ENCODE peak calls at places on chromosomes 6 and 20, in eight cellular contexts. K, B, R, J, U, W, V and A are unnamed samples.

GRCh38 chr6:161169690-161170089 is 104.2 kb downstream of the AGPAT4 start:
- DNase-seq in B (no peak), R (no peak), W (no peak), J (peak; percentile 47), V (no peak), K (peak; percentile 40), U (no peak), A (no peak)

GRCh38 chr6:1624848-1625341 is 15.2 kb downstream of the FOXC1 start:
- DNase-seq in W (no peak), V (no peak), B (no peak), J (no peak), R (no peak), U (no peak), K (no peak), A (no peak)

GRCh38 chr6:152571089-152571488 is 66.1 kb downstream of the SYNE1 start:
- DNase-seq in U (no peak), R (no peak), W (no peak), K (no peak), B (no peak), V (no peak), J (no peak), A (no peak)

GRCh38 chr6:7820288-7820835 is 90.2 kb downstream of the TXNDC5 start:
- DNase-seq in W (no peak), B (no peak), U (no peak), J (no peak), K (no peak), R (no peak), V (no peak), A (no peak)

GRCh38 chr6:152185158-152185574 is 377.7 kb downstream of the ESR1 start:
- DNase-seq in R (peak; percentile 22), B (no peak), W (no peak), V (no peak), K (no peak), U (no peak), J (no peak), A (no peak)

GRCh38 chr20:57409316-57409671 is 18.1 kb downstream of the RBM38 start:
- DNase-seq in R (peak; percentile 46), B (no peak), J (no peak), V (no peak), U (no peak), K (no peak), W (no peak), A (no peak)

GRCh38 chr20:33490023-33490933 is at the start of gene CBFA2T2:
- DNase-seq in R (no peak), J (peak; percentile 16), V (peak; percentile 76), B (peak; percentile 57), K (no peak), U (peak; percentile 38), W (no peak), A (no peak)

GRCh38 chr6:75693534-75693933 is 55.5 kb upstream of the MYO6 start:
- DNase-seq in B (no peak), K (no peak), R (no peak), J (peak; percentile 4), U (no peak), W (no peak), V (no peak), A (no peak)

GRCh38 chr6:106369739-106370138 is 9.2 kb downstream of the CRYBG1 start:
- DNase-seq in J (no peak), B (no peak), K (no peak), W (no peak), R (no peak), U (no peak), V (no peak), A (no peak)

GRCh38 chr6:134079406-134079921 is 27.0 kb upstream of the SLC2A12 start:
- DNase-seq in R (no peak), U (no peak), W (no peak), B (peak; percentile 27), V (no peak), J (no peak), K (peak; percentile 33), A (no peak)

GRCh38 chr6:15526129-15526764 is 136.6 kb downstream of the DTNBP1 start:
- DNase-seq in W (no peak), V (peak; percentile 44), K (no peak), R (no peak), U (no peak), J (no peak), B (no peak), A (no peak)

GRCh38 chr20:46093531-46093930 is 3.8 kb upstream of the NCOA5 start:
- DNase-seq in U (no peak), K (no peak), R (no peak), J (no peak), V (no peak), B (no peak), W (no peak), A (no peak)

GRCh38 chr6:148780918-148781436 is 34.1 kb downstream of the UST start:
- DNase-seq in W (no peak), J (no peak), U (no peak), V (no peak), B (no peak), R (no peak), K (no peak), A (no peak)

GRCh38 chr20:56949318-56949717 is 317.1 kb downstream of the BMP7 start:
- DNase-seq in J (no peak), K (no peak), V (no peak), B (no peak), W (no peak), U (no peak), R (no peak), A (no peak)

GRCh38 chr20:31674895-31675827 is 37.4 kb downstream of the COX4I2 start:
- DNase-seq in U (peak; percentile 97), B (peak; percentile 74), J (peak; percentile 40), V (no peak), R (peak; percentile 65), W (no peak), K (peak; percentile 71), A (peak; percentile 72)

GRCh38 chr6:30882764-30883475 is 1.4 kb upstream of the DDR1 start:
- DNase-seq in K (peak; percentile 88), V (peak; percentile 86), R (peak; percentile 38), U (no peak), J (no peak), B (peak; percentile 88), W (no peak), A (no peak)

GRCh38 chr20:59412896-59413295 is 112.5 kb downstream of the EDN3 start:
- DNase-seq in B (no peak), J (no peak), W (no peak), R (no peak), K (no peak), V (peak; percentile 50), U (no peak), A (no peak)

GRCh38 chr6:166419268-166419667 is 36.5 kb upstream of the MPC1 start:
- DNase-seq in W (no peak), R (peak; percentile 75), V (no peak), U (peak; percentile 16), J (no peak), K (no peak), B (peak; percentile 41), A (peak; percentile 36)
- H3K4me3 ChIP-seq in W (no peak overlapping the region), R (no peak overlapping the region), V (no peak overlapping the region), U (no peak overlapping the region), J (no peak overlapping the region), K (no peak overlapping the region), B (no peak overlapping the region), A (no peak overlapping the region)

GRCh38 chr20:3199976-3200755 is 4.3 kb downstream of the DDRGK1 start:
- DNase-seq in J (no peak), R (no peak), B (no peak), K (no peak), W (no peak), V (no peak), U (no peak), A (no peak)
- TF ChIP-seq CTCF in J (no peak), R (no peak), B (no peak), K (no peak), W (no peak), V (no peak), U (no peak), A (no peak)

GRCh38 chr20:34968020-34968775 is 12.5 kb downstream of the MYH7B start:
- DNase-seq in W (no peak), V (no peak), U (no peak), K (no peak), B (no peak), R (no peak), J (no peak), A (no peak)
- H3K4me3 ChIP-seq in W (no peak overlapping the region), V (no peak overlapping the region), U (no peak overlapping the region), K (no peak overlapping the region), B (no peak overlapping the region), R (no peak overlapping the region), J (no peak overlapping the region), A (no peak overlapping the region)

DNA sequence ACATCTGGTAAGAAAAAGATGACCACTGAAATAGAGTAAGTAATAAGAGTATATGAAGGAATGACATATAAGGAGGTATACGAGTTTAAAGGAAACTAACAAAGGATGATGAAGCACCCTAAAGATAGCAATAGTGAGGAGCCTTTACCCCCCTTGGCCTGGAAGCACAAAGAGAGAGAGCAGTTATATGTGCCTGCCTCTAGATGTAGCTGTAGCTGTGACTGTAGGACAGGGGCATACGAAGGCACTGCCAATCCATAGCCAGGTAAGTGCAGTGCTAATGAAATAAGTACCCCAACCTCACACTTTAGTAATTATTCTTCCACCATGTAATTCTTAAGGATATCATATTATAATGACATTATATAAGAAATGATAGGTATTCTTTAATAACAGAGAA is 90.1 kb upstream of the FKBP1C start:
- DNase-seq in R (no peak), K (no peak), V (no peak), U (no peak), W (no peak), J (no peak), B (no peak), A (no peak)
- TF ChIP-seq CTCF in R (no peak), K (no peak), V (peak; percentile 65), U (no peak), W (no peak), J (no peak), B (no peak), A (no peak)